ENCODE peak calls at places on chromosome 13, in ten cellular contexts. Z, T, D, C, V, H, J, L, K and R are unnamed samples.

GRCh38 chr13:87884874-87885273 is 213.7 kb downstream of the SLITRK5 start:
- DNase-seq in J (peak), V (no peak), H (peak), T (no peak), C (no peak), D (no peak), K (peak), L (no peak), Z (no peak), R (no peak)

GRCh38 chr13:99505814-99506269 is 4.6 kb downstream of the TM9SF2 start:
- DNase-seq in K (peak), V (no peak), Z (peak), H (no peak), L (no peak), J (no peak), T (no peak), D (no peak), C (no peak), R (no peak)

GRCh38 chr13:113663934-113664333 is 3.1 kb upstream of the GRK1 start:
- DNase-seq in H (no peak), T (peak), D (peak), C (no peak), K (no peak), Z (no peak), V (no peak), L (no peak), J (no peak), R (peak)

GRCh38 chr13:31167490-31167889 is 5.8 kb upstream of the HSPH1 start:
- DNase-seq in L (no peak), V (no peak), T (no peak), J (no peak), Z (no peak), H (no peak), D (no peak), K (no peak), C (no peak), R (no peak)

GRCh38 chr13:102643656-102644055 is 46.9 kb downstream of the TPP2 start:
- DNase-seq in T (no peak), Z (no peak), V (no peak), L (no peak), C (no peak), J (no peak), D (no peak), H (no peak), K (no peak), R (no peak)

GRCh38 chr13:72970956-72971355 is 87.8 kb upstream of the KLF5 start:
- DNase-seq in L (no peak), K (no peak), V (no peak), Z (no peak), T (no peak), J (peak), C (no peak), H (peak), D (no peak), R (no peak)

GRCh38 chr13:112859128-112859816 is 109.7 kb upstream of the MCF2L start:
- DNase-seq in D (no peak), H (no peak), Z (no peak), J (no peak), C (no peak), V (no peak), K (no peak), L (no peak), T (no peak), R (no peak)

GRCh38 chr13:110289174-110289573 is 17.8 kb downstream of the COL4A1 start:
- DNase-seq in K (no peak), L (no peak), D (no peak), Z (no peak), C (no peak), J (no peak), T (no peak), H (no peak), V (no peak), R (no peak)

GRCh38 chr13:29959621-29960020 is 109.2 kb upstream of the UBL3 start:
- DNase-seq in T (no peak), Z (no peak), D (no peak), J (no peak), V (no peak), C (no peak), K (no peak), H (no peak), L (no peak), R (no peak)

GRCh38 chr13:102983496-102983895 is 82.7 kb downstream of the SLC10A2 start:
- DNase-seq in K (no peak), H (peak), Z (no peak), C (no peak), T (no peak), J (no peak), D (no peak), V (no peak), L (no peak), R (no peak)

GRCh38 chr13:28492527-28493367 is 2.2 kb downstream of the FLT1 start:
- DNase-seq in K (no peak), L (no peak), V (no peak), C (peak), T (no peak), Z (peak), J (no peak), D (no peak), H (peak), R (no peak)

GRCh38 chr13:45954861-45955595 is 97.5 kb downstream of the ZC3H13 start:
- DNase-seq in D (no peak), T (no peak), C (no peak), J (no peak), Z (no peak), H (no peak), L (no peak), V (no peak), K (no peak), R (no peak)

GRCh38 chr13:110830331-110830730 is 84.5 kb downstream of the ANKRD10 start:
- DNase-seq in T (no peak), Z (no peak), D (no peak), J (no peak), K (no peak), H (no peak), L (no peak), V (no peak), C (no peak), R (no peak)